ENCODE peak calls at places on chromosomes 5 and 9, in five cellular contexts. K, M, P, D and B are unnamed samples.

GRCh38 chr9:38141751-38142150 is 72.7 kb upstream of the SHB start:
- DNase-seq in K (peak), P (no peak), M (no peak), D (no peak), B (no peak)

GRCh38 chr9:96856363-96857286 is 2.3 kb upstream of the ZNF782 start:
- DNase-seq in D (peak), M (peak), K (peak), P (peak), B (peak)

GRCh38 chr5:114903767-114904166 is 265.9 kb downstream of the TRIM36 start:
- DNase-seq in K (no peak), D (no peak), M (no peak), P (no peak), B (no peak)

GRCh38 chr5:80343067-80343466 is 23.3 kb downstream of the SPZ1 start:
- DNase-seq in D (no peak), M (no peak), P (no peak), K (no peak), B (no peak)

GRCh38 chr5:9324348-9325056 is 221.4 kb downstream of the SEMA5A start:
- DNase-seq in M (no peak), P (no peak), K (no peak), D (no peak), B (no peak)

GRCh38 chr9:83491995-83492394 is 46.2 kb downstream of the FRMD3 start:
- DNase-seq in M (no peak), P (no peak), D (no peak), K (no peak), B (no peak)

GRCh38 chr9:83511051-83511450 is 27.1 kb downstream of the FRMD3 start:
- DNase-seq in P (no peak), M (no peak), K (peak), D (no peak), B (no peak)

GRCh38 chr5:143143973-143144372 is 259.5 kb downstream of the NR3C1 start:
- DNase-seq in P (no peak), M (no peak), D (no peak), K (peak), B (no peak)

GRCh38 chr5:95178046-95178651 is 106.7 kb downstream of the MCTP1 start:
- DNase-seq in D (no peak), M (no peak), P (no peak), K (peak), B (no peak)

GRCh38 chr9:120416816-120417427 is 163.0 kb downstream of the CDK5RAP2 start:
- DNase-seq in M (no peak), D (no peak), K (no peak), P (no peak), B (no peak)

GRCh38 chr9:28774433-28775029 is 1201.2 kb upstream of the C9orf72 start:
- DNase-seq in M (no peak), P (no peak), K (peak), D (no peak), B (no peak)

GRCh38 chr9:128558431-128559310 is 6.3 kb downstream of the SPTAN1 start:
- DNase-seq in M (no peak), K (peak), D (peak), P (no peak), B (peak)

GRCh38 chr5:78760411-78761169 is 112.0 kb upstream of the LHFPL2 start:
- DNase-seq in K (no peak), P (no peak), M (no peak), D (no peak), B (no peak)

GRCh38 chr5:135574493-135574892 is 4.3 kb downstream of the CXCL14 start:
- DNase-seq in P (no peak), K (no peak), M (no peak), D (no peak), B (no peak)

GRCh38 chr9:71363286-71363961 is 242.0 kb upstream of the TRPM3 start:
- DNase-seq in M (no peak), D (no peak), P (no peak), K (no peak), B (no peak)

GRCh38 chr9:130029591-130029990 is 13.4 kb downstream of the FNBP1 start:
- DNase-seq in K (no peak), P (no peak), D (no peak), M (no peak), B (no peak)

GRCh38 chr5:124849774-124850173 is 103.3 kb upstream of the ZNF608 start:
- DNase-seq in P (no peak), D (no peak), K (no peak), M (no peak), B (no peak)

GRCh38 chr9:121266906-121267650 is 884 bp upstream of the GSN start:
- DNase-seq in D (no peak), P (no peak), M (no peak), K (no peak), B (no peak)

GRCh38 chr9:127292415-127292814 is 27.8 kb downstream of the GARNL3 start:
- DNase-seq in P (no peak), M (no peak), D (no peak), K (no peak), B (no peak)

GRCh38 chr5:95664204-95664786 is 17.7 kb downstream of the RFESD start:
- DNase-seq in D (no peak), K (peak), M (no peak), P (no peak), B (no peak)

GRCh38 chr5:149490599-149491187 is 60.5 kb downstream of the CSNK1A1 start:
- DNase-seq in M (no peak), K (no peak), D (no peak), P (no peak), B (no peak)

GRCh38 chr5:134581241-134581981 is 51.2 kb downstream of the SAR1B start:
- DNase-seq in D (no peak), M (no peak), K (no peak), P (no peak), B (no peak)

GRCh38 chr5:4511996-4512656 is 628.0 kb upstream of the ADAMTS16 start:
- DNase-seq in P (no peak), K (peak), D (no peak), M (no peak), B (no peak)

GRCh38 chr9:33297455-33297854 is 7.1 kb downstream of the NFX1 start:
- DNase-seq in P (no peak), K (no peak), M (no peak), D (no peak), B (no peak)

GRCh38 chr9:127562841-127563523 is 49.1 kb upstream of the STXBP1 start:
- DNase-seq in D (no peak), P (no peak), K (peak), M (no peak), B (no peak)

GRCh38 chr9:13443380-13444271 is 164.1 kb upstream of the MPDZ start:
- DNase-seq in P (no peak), K (no peak), M (no peak), D (no peak), B (no peak)

GRCh38 chr5:134100283-134101011 is 14.0 kb upstream of the TCF7 start:
- DNase-seq in P (peak), K (peak), M (peak), D (peak), B (peak)

GRCh38 chr5:149667084-149667826 is 62.9 kb upstream of the PPARGC1B start:
- DNase-seq in D (no peak), K (peak), P (no peak), M (no peak), B (peak)

GRCh38 chr9:38164659-38165221 is 95.7 kb upstream of the SHB start:
- DNase-seq in K (no peak), M (no peak), P (no peak), D (no peak), B (no peak)

GRCh38 chr5:102749416-102750021 is 5.6 kb upstream of the PAM start:
- DNase-seq in D (no peak), M (no peak), P (no peak), K (no peak), B (no peak)

GRCh38 chr9:91207481-91207888 is 154.2 kb downstream of the AUH start:
- DNase-seq in P (no peak), D (no peak), M (no peak), K (no peak), B (no peak)

GRCh38 chr5:113092683-113093082 is 116.1 kb downstream of the DCP2 start:
- DNase-seq in K (no peak), M (no peak), D (no peak), P (no peak), B (no peak)

GRCh38 chr5:124285071-124285470 is 461.4 kb downstream of the ZNF608 start:
- DNase-seq in D (no peak), M (no peak), P (no peak), K (no peak), B (no peak)